ENCODE peak calls at places on chromosome 22, in six cellular contexts. O is T-helper 9 cell, A is H7, S is GM10248, E is ELR, B is left ventricle myocardium inferior. V is an unnamed sample.

GRCh38 chr22:47204002-47204979 is 441.8 kb downstream of the TBC1D22A start:
- DNase-seq in A (no peak), B (no peak), E (no peak), O (no peak), S (no peak), V (no peak)

GRCh38 chr22:43826142-43827093 is 14.3 kb upstream of the EFCAB6 start:
- DNase-seq in E (peak), S (no peak), O (no peak), B (no peak), A (peak), V (no peak)

GRCh38 chr22:27099896-27100295 is 442.5 kb downstream of the MIAT start:
- DNase-seq in E (no peak), A (peak), S (no peak), O (no peak), B (no peak), V (no peak)

GRCh38 chr22:48950151-48950915 is 877.3 kb downstream of the BRD1 start:
- DNase-seq in O (no peak), S (no peak), A (peak), B (no peak), E (no peak), V (no peak)

GRCh38 chr22:30826670-30827355 is 132.1 kb downstream of the OSBP2 start:
- DNase-seq in S (no peak), B (no peak), O (no peak), A (peak), E (no peak), V (no peak)

GRCh38 chr22:37533995-37534394 is 14.8 kb upstream of the CARD10 start:
- DNase-seq in A (no peak), E (peak), B (no peak), O (no peak), S (no peak), V (no peak)

GRCh38 chr22:46068908-46069481 is 81.3 kb upstream of the PPARA start:
- DNase-seq in E (peak), A (no peak), S (no peak), B (peak), O (no peak), V (no peak)

GRCh38 chr22:42432020-42432596 is at the start of gene NFAM1:
- DNase-seq in S (no peak), A (peak), E (no peak), B (peak), O (no peak), V (no peak)

V was measured in germinal center.